ENCODE peak calls at places on chromosomes 7 and 10, in seven cellular contexts. H is cardiac muscle cell, D is ovary, L is hepatocyte, I is body of pancreas, O is heart right ventricle, Y is transverse colon. N is an unnamed sample. For H3K4me1, the result is how much of the 10 kb centered on the place peaks cover.

GRCh38 chr10:13949844-13950542 is 363.2 kb downstream of the PRPF18 start:
- DNase-seq in H (peak), D (no peak), L (no peak), I (no peak), O (no peak), Y (no peak), N (no peak)

GRCh38 chr7:136018104-136018503 is 40.9 kb upstream of the MTPN start:
- DNase-seq in H (peak), D (no peak), L (no peak), I (no peak), O (no peak), Y (no peak), N (no peak)

GRCh38 chr7:42476255-42476654 is 239.2 kb upstream of the GLI3 start:
- DNase-seq in H (no peak), D (no peak), L (no peak), I (no peak), O (no peak), Y (no peak), N (no peak)

GRCh38 chr10:42962120-42962901 is 114.6 kb upstream of the RET start:
- DNase-seq in H (no peak), D (no peak), L (no peak), I (peak), O (peak), Y (peak), N (no peak)

GRCh38 chr7:69596723-69597277 is 1.5 kb upstream of the AUTS2 start:
- DNase-seq in H (no peak), D (no peak), L (no peak), I (peak), O (no peak), Y (no peak), N (peak)

GRCh38 chr10:32153252-32153651 is 97.0 kb upstream of the KIF5B start:
- DNase-seq in H (no peak), D (no peak), L (no peak), I (no peak), O (no peak), Y (no peak), N (no peak)

GRCh38 chr10:70765794-70766594 is 19.2 kb downstream of the TBATA start:
- DNase-seq in H (no peak), D (no peak), L (no peak), I (peak), O (no peak), Y (no peak), N (no peak)

GRCh38 chr7:101875215-101875846 is 57.9 kb downstream of the CUX1 start:
- DNase-seq in H (no peak), D (no peak), L (no peak), I (no peak), O (no peak), Y (no peak), N (no peak)

GRCh38 chr10:73907841-73908517 is 3.0 kb upstream of the PLAU start:
- DNase-seq in H (peak), D (no peak), L (no peak), I (no peak), O (no peak), Y (peak), N (peak)

GRCh38 chr10:17257466-17258321 is 29.7 kb downstream of the VIM start:
- DNase-seq in H (peak), D (peak), L (peak), I (peak), O (no peak), Y (peak), N (peak)

GRCh38 chr10:120946497-120946896 is 95.3 kb downstream of the WDR11 start:
- DNase-seq in H (peak), D (no peak), L (no peak), I (no peak), O (no peak), Y (no peak), N (no peak)

GRCh38 chr10:112126901-112127300 is 56.7 kb downstream of the GPAM start:
- DNase-seq in H (no peak), D (no peak), L (no peak), I (no peak), O (no peak), Y (no peak), N (no peak)

GRCh38 chr7:96017877-96018276 is 245.5 kb downstream of the DYNC1I1 start:
- DNase-seq in H (no peak), D (no peak), L (peak), I (peak), O (no peak), Y (no peak), N (no peak)

GRCh38 chr7:128266891-128267839 is 26.1 kb downstream of the LEP start:
- DNase-seq in H (peak), D (peak), L (peak), I (peak), O (peak), Y (peak), N (peak)

GRCh38 chr10:63795461-63795860 is 274.3 kb downstream of the REEP3 start:
- DNase-seq in H (no peak), D (no peak), L (no peak), I (no peak), O (no peak), Y (no peak), N (no peak)

GRCh38 chr7:27784399-27785053 is 44.6 kb downstream of the TAX1BP1 start:
- DNase-seq in H (peak), D (no peak), L (peak), I (no peak), O (no peak), Y (no peak), N (no peak)

GRCh38 chr10:85922363-85923129 is 444.0 kb downstream of the GRID1 start:
- DNase-seq in H (no peak), D (no peak), L (no peak), I (no peak), O (no peak), Y (no peak), N (no peak)

GRCh38 chr10:48399056-48399541 is 92.6 kb downstream of the MAPK8 start:
- DNase-seq in H (no peak), D (no peak), L (no peak), I (no peak), O (no peak), Y (no peak), N (no peak)

GRCh38 chr7:139853576-139854511 is 24.8 kb downstream of the TBXAS1 start:
- DNase-seq in H (peak), D (no peak), L (no peak), I (no peak), O (no peak), Y (peak), N (no peak)

GRCh38 chr10:106941297-106942034 is 223.0 kb downstream of the SORCS1 start:
- DNase-seq in H (no peak), D (peak), L (no peak), I (peak), O (no peak), Y (no peak), N (peak)

GRCh38 chr10:73226663-73227062 is 20.4 kb downstream of the DNAJC9 start:
- DNase-seq in H (no peak), D (no peak), L (no peak), I (no peak), O (no peak), Y (no peak), N (no peak)

GRCh38 chr7:2191026-2191425 is 41.7 kb downstream of the MAD1L1 start:
- DNase-seq in H (no peak), D (no peak), L (no peak), I (no peak), O (no peak), Y (no peak), N (no peak)

GRCh38 chr10:5071411-5072198 is 22.6 kb upstream of the AKR1C3 start:
- DNase-seq in H (peak), D (peak), L (peak), I (peak), O (no peak), Y (peak), N (peak)

GRCh38 chr10:34721201-34721840 is 93.8 kb downstream of the PARD3 start:
- DNase-seq in H (peak), D (no peak), L (no peak), I (no peak), O (no peak), Y (no peak), N (no peak)

GRCh38 chr7:55533050-55533728 is 39.1 kb downstream of the VOPP1 start:
- DNase-seq in H (no peak), D (no peak), L (no peak), I (no peak), O (no peak), Y (peak), N (no peak)

GRCh38 chr10:6621536-6621935 is 41.5 kb upstream of the PRKCQ start:
- DNase-seq in H (peak), D (no peak), L (peak), I (no peak), O (no peak), Y (no peak), N (no peak)

GRCh38 chr10:13559124-13559700 is 27.6 kb upstream of the PRPF18 start:
- DNase-seq in H (no peak), D (no peak), L (no peak), I (no peak), O (no peak), Y (no peak), N (no peak)

GRCh38 chr7:69883399-69883821 is 285.1 kb downstream of the AUTS2 start:
- DNase-seq in H (no peak), D (no peak), L (no peak), I (no peak), O (no peak), Y (no peak), N (no peak)

GRCh38 chr7:77455334-77455733 is 39.2 kb upstream of the GSAP start:
- DNase-seq in H (peak), D (no peak), L (no peak), I (peak), O (peak), Y (no peak), N (no peak)

GRCh38 chr7:33903770-33904679 is 1.3 kb upstream of the BMPER start:
- DNase-seq in H (peak), D (peak), L (peak), I (peak), O (peak), Y (peak), N (peak)

GRCh38 chr7:96786998-96787395 is 77.4 kb upstream of the SEM1 start:
- DNase-seq in H (no peak), D (no peak), L (no peak), I (no peak), O (no peak), Y (no peak), N (no peak)

GRCh38 chr7:45703373-45703821 is 129.2 kb downstream of the ADCY1 start:
- DNase-seq in H (no peak), D (no peak), L (no peak), I (no peak), O (no peak), Y (no peak), N (no peak)

GRCh38 chr7:17696422-17696821 is 243.9 kb downstream of the SNX13 start:
- DNase-seq in H (peak), D (no peak), L (peak), I (no peak), O (peak), Y (peak), N (no peak)

GRCh38 chr10:44516941-44517340 is 132.0 kb upstream of the CXCL12 start:
- DNase-seq in H (no peak), D (no peak), L (no peak), I (no peak), O (no peak), Y (no peak), N (no peak)

GRCh38 chr7:98396768-98397167 is 4.1 kb downstream of the BAIAP2L1 start:
- DNase-seq in H (no peak), D (no peak), L (no peak), I (no peak), O (no peak), Y (no peak), N (no peak)

GRCh38 chr10:101782811-101783735 is at the start of gene NPM3:
- DNase-seq in H (peak), D (peak), L (peak), I (peak), O (peak), Y (peak), N (peak)

GRCh38 chr10:101780818-101781654 is 2.2 kb downstream of the NPM3 start:
- DNase-seq in H (peak), D (peak), L (peak), I (peak), O (peak), Y (peak), N (peak)

GRCh38 chr10:101783736-101784118 is 481 bp upstream of the NPM3 start:
- DNase-seq in H (peak), D (no peak), L (no peak), I (no peak), O (no peak), Y (no peak), N (peak)

GRCh38 chr10:101781655-101781983 is 1.6 kb downstream of the NPM3 start:
- DNase-seq in H (no peak), D (no peak), L (no peak), I (no peak), O (no peak), Y (no peak), N (no peak)

GRCh38 chr10:101781984-101782810 is 1.0 kb downstream of the NPM3 start:
- DNase-seq in H (no peak), D (no peak), L (no peak), I (no peak), O (no peak), Y (no peak), N (no peak)
- H3K4me3 ChIP-seq in H (peak), D (peak), L (peak), I (no peak), O (peak), Y (peak), N (peak)

GRCh38 chr7:51144178-51144577 is 172.4 kb downstream of the COBL start:
- DNase-seq in H (no peak), D (no peak), L (no peak), I (no peak), O (no peak), Y (peak), N (no peak)
- H3K4me1 ChIP-seq in H (under half), D (under half), L (under half), I (under half), O (under half), Y (under half), N (under half)

DNA sequence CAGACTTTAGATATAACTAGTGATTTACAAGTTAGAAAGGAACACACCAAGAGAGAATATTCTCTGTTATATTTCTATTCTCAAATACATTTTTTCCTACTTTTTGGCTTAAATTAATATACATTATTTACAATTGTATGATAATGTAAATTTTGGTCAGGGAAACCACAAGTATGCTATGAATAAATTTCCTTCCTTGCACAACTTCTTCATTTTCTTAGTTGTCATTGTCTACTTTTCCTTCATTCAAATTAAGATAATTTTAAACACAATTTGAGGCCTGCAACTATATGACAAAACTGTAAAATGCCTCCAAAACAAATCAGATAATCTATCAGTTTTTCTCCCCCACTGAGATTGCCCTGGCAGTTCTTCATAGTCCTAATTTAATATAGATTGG is 131.3 kb downstream of the CDK14 start:
- DNase-seq in H (no peak), D (no peak), L (no peak), I (no peak), O (no peak), Y (no peak), N (no peak)
- H3K27ac ChIP-seq in H (peak), D (no peak), L (peak), I (peak), O (peak), Y (no peak), N (no peak)

GRCh38 chr7:158663428-158663741 is 41.2 kb downstream of the NCAPG2 start:
- DNase-seq in H (no peak), D (no peak), L (no peak), I (peak), O (no peak), Y (no peak), N (no peak)
- H3K4me3 ChIP-seq in H (no peak), D (no peak), L (no peak), I (no peak), O (no peak), Y (no peak), N (no peak)

GRCh38 chr7:159263430-159263829 is 118.8 kb upstream of the VIPR2 start:
- DNase-seq in H (no peak), D (no peak), L (no peak), I (no peak), O (no peak), Y (no peak), N (no peak)
- H3K4me1 ChIP-seq in H (under half), D (under half), L (under half), I (under half), O (under half), Y (under half), N (under half)

DNA sequence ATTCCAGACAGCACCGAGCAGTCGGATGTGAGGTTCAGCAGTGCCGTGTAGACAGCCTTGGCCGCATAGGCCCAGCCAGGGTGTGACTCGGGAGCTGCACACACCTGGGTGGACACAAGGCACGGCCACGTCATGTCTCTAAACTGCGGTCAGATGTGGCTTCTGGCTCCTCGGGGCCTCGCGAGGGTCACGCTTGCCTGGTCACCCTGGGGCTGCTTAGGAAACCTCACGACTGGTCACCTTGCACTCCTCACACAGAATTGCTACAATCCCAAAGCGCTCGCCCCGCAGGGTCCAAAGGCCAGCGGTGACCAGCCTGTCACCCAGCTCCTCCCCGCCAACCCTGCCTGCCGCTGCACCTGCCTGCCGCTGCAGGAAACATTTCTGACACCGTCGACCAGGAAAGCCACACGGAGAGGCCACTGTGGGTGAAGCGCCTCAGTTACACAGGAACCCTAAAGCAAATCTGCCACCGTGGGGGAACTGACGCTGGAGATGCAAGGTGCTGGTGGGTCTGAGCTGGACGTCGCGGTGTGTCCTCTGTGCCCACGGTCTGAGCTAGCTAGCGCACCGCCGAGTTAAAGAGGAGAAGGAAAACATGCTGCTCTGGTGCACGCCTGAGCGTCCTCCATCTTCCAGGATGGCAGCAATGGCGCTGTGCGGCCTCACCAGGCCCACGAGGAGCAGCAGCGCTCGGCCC is 5.0 kb downstream of the GPER1 start:
- DNase-seq in H (no peak), D (no peak), L (peak), I (no peak), O (no peak), Y (no peak), N (no peak)
- H3K27ac ChIP-seq in H (no peak), D (no peak), L (peak), I (no peak), O (no peak), Y (no peak), N (no peak)

GRCh38 chr10:114399576-114399975 is 4.7 kb downstream of the AFAP1L2 start:
- DNase-seq in H (no peak), D (no peak), L (no peak), I (no peak), O (no peak), Y (no peak), N (no peak)
- H3K4me3 ChIP-seq in H (no peak), D (no peak), L (no peak), I (no peak), O (no peak), Y (no peak), N (no peak)